ENCODE peak calls at places on chromosomes 5 and 9, in seven cellular contexts. M is upper lobe of right lung, I is uterus, V is retinal pigment epithelial cell, O is astrocyte of the cerebellum, B is fibroblast of lung, T is DND-41. L is an unnamed sample.
A peak's percentile ranks its signal among the peaks of the same experiment; 100 is the strongest.

GRCh38 chr5:98296426-98296825 is 477.0 kb upstream of the RGMB start:
- DNase-seq in B (peak; percentile 65), I (no peak), V (no peak), O (no peak), T (no peak), M (no peak), L (no peak)

GRCh38 chr9:7976167-7976755 is 176.7 kb upstream of the DMAC1 start:
- DNase-seq in T (peak; percentile 85), I (no peak), V (no peak), B (no peak), O (peak; percentile 5), M (no peak), L (no peak)

GRCh38 chr9:18437315-18438200 is 36.4 kb upstream of the ADAMTSL1 start:
- DNase-seq in O (no peak), M (no peak), B (peak; percentile 47), T (no peak), V (peak; percentile 94), I (peak; percentile 25), L (no peak)

GRCh38 chr9:5879419-5880181 is 11.1 kb upstream of the MLANA start:
- DNase-seq in T (no peak), I (peak; percentile 19), V (peak; percentile 69), M (no peak), O (peak; percentile 15), B (peak; percentile 24), L (peak; percentile 63)

GRCh38 chr5:171137768-171138540 is 171.1 kb upstream of the TLX3 start:
- DNase-seq in O (no peak), V (no peak), T (no peak), B (peak; percentile 76), M (no peak), I (no peak), L (no peak)

GRCh38 chr5:159826351-159827222 is 89.7 kb upstream of the ADRA1B start:
- DNase-seq in M (peak; percentile 72), I (no peak), O (peak; percentile 80), V (peak; percentile 62), B (peak; percentile 52), T (no peak), L (peak; percentile 37)

GRCh38 chr5:80804332-80804731 is 149.5 kb upstream of the DHFR start:
- DNase-seq in B (no peak), V (no peak), I (no peak), T (no peak), O (no peak), M (no peak), L (no peak)

GRCh38 chr5:128413356-128413755 is 124.7 kb downstream of the FBN2 start:
- DNase-seq in O (peak; percentile 46), B (peak; percentile 35), I (no peak), T (no peak), V (no peak), M (no peak), L (no peak)

GRCh38 chr5:34474573-34475021 is 181.5 kb upstream of the RAI14 start:
- DNase-seq in O (peak; percentile 49), V (no peak), B (peak; percentile 79), M (no peak), T (peak; percentile 23), I (no peak), L (no peak)

GRCh38 chr5:111774525-111774924 is 17.5 kb upstream of the NREP start:
- DNase-seq in B (peak; percentile 61), V (peak; percentile 88), T (peak; percentile 92), I (no peak), O (peak; percentile 78), M (peak; percentile 71), L (peak; percentile 43)

GRCh38 chr5:16051246-16051645 is 128.3 kb downstream of the MARCHF11 start:
- DNase-seq in O (no peak), V (peak; percentile 25), T (no peak), B (no peak), M (no peak), I (no peak), L (no peak)

GRCh38 chr9:124392855-124393460 is 22.3 kb downstream of the PSMB7 start:
- DNase-seq in B (peak; percentile 81), O (peak; percentile 62), I (no peak), T (no peak), V (peak; percentile 46), M (no peak), L (peak; percentile 63)

GRCh38 chr9:19149230-19149629 is 21.9 kb upstream of the PLIN2 start:
- DNase-seq in T (no peak), O (no peak), M (no peak), I (no peak), B (no peak), V (no peak), L (no peak)

GRCh38 chr5:35335752-35336151 is 105.5 kb upstream of the PRLR start:
- DNase-seq in M (no peak), O (no peak), I (no peak), V (no peak), T (no peak), B (no peak), L (no peak)

GRCh38 chr9:37035472-37036236 is 1.6 kb upstream of the PAX5 start:
- DNase-seq in I (no peak), M (no peak), B (peak; percentile 42), O (no peak), V (no peak), T (no peak), L (no peak)

GRCh38 chr9:31137151-31137849 is 1247.1 kb upstream of the ACO1 start:
- DNase-seq in I (no peak), T (no peak), V (peak; percentile 91), M (no peak), O (peak; percentile 97), B (peak; percentile 90), L (no peak)

GRCh38 chr5:93809430-93809829 is 68.0 kb upstream of the POU5F2 start:
- DNase-seq in I (no peak), T (no peak), O (no peak), B (no peak), M (no peak), V (no peak), L (no peak)

GRCh38 chr9:98807811-98808195 is 333 bp downstream of the GALNT12 start:
- DNase-seq in B (no peak), I (no peak), O (no peak), T (no peak), V (no peak), M (peak; percentile 72), L (no peak)

DNA sequence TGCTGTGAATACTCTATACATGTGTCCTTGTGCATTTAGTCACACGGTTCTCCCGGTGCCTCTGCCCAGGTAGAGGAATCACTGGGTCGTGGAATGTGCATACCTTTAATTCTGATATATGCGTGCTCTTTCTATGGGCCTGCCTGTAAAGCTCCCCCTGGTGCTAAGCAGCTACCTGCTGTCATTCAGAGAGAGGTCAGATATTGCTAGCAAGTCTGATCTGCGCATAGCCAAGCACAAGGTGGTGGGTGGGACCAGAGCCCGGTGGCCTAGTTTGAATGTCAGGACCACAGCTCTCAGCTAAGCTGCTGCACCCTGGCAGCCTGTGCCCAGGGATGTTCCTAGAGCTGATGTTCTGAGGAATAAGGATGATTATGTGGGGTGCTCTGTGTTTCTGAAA is 33.4 kb downstream of the TJP2 start:
- DNase-seq in T (no peak), V (no peak), B (no peak), O (no peak), M (no peak), I (no peak), L (no peak)
- TF ChIP-seq CTCF in T (no peak), V (peak; percentile 40), B (no peak), O (no peak), M (no peak), I (no peak), L (no peak)

DNA sequence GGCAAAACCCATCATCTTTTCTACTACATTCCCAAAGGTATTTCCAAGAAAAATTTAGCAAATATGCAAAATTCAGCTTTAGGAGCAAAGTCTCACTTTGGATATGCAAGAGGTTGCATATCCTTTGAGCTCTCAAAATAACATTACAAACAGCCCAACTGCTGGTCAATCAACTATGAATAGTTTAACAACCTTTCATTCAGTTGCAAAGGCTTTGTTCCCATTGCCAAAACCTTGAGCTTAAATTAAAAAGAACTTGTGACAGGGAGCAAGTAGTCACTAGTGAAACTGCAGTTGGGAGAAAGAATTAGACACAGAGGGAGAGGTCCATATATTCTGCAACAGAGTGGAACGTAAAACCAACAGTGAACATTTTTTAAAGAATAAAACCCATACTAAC is 8.8 kb downstream of the ZNF608 start:
- DNase-seq in B (no peak), O (no peak), M (no peak), V (no peak), I (no peak), T (no peak), L (no peak)
- H3K4me3 ChIP-seq in B (no peak overlapping the region), O (no peak overlapping the region), M (no peak overlapping the region), V (no peak overlapping the region), I (no peak overlapping the region), T (no peak overlapping the region), L (no peak overlapping the region)

DNA sequence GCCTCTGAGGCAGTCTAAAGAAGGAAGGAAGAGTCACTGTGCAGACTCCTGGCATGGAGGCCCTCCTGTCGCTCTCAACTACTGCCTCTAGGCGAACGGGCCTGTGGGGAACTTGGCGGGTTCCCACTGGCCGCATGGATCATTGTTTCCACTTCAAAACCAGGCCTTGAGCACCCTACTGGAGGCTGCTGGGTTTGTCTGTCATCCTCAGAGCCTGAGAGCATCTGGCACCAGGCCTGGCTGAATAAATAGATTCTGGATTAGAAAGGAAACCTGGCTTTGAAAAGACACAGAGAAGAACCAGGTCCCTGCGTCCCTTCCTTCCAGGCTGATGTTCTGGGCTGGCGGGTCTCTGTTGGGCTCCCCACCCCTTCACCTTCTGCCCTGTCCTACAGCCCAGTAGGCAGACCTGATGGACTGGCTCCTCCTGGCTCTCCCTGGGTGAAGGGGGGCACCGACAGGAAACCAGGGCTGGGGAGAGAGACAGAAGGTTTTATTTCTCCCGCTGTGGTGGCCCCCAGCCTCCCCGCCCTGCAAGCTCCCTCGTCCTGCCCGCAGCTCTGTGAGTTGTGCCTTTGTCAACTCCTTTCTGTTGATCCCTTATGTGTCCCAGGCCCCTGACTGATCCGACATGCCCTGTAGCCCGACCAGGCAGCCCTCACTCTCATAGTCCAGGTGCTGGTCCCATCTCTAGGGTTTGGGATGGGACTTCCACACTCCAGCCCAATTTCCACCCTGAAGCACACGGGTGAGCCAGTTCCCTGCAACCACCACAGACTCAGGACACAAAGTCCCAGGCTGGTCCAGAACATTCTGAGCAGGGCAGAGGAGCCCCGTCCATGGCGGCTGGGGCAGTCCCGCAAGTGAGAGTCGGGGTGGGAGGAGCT is 50.1 kb downstream of the ADAMTS2 start:
- DNase-seq in V (no peak), O (no peak), B (no peak), T (no peak), I (peak; percentile 54), M (peak; percentile 51), L (no peak)
- TF ChIP-seq CTCF in V (no peak), O (no peak), B (no peak), T (no peak), I (no peak), M (no peak), L (no peak)

DNA sequence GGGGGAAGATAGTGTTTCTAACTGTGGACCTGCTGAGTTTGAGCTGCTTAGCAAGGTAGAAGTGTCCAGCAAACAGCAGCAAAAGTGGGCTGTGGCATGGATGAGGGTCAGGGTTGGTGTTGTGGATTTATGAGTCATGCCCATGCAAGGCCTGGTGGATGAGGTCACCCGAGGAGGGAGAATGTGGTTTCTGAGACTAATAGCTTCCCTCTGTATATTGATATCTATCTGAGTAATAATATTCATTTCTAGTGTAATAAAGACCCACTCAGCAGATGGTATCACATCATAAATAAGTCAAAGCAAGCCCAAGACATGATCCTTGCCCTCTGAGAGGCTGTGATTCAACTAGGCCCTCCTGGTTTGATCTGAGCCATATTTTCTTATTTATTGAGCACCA is 597.8 kb upstream of the CLINT1 start:
- DNase-seq in I (no peak), O (peak; percentile 82), B (peak; percentile 97), T (no peak), M (no peak), V (peak; percentile 72), L (peak; percentile 93)
- H3K4me3 ChIP-seq in I (no peak overlapping the region), O (no peak overlapping the region), B (no peak overlapping the region), T (no peak overlapping the region), M (no peak overlapping the region), V (no peak overlapping the region), L (no peak overlapping the region)

GRCh38 chr9:133715866-133716563 is 22.1 kb downstream of the SARDH start:
- DNase-seq in B (peak; percentile 31), O (no peak), T (peak; percentile 45), I (peak; percentile 42), V (no peak), M (peak; percentile 64), L (no peak)
- TF ChIP-seq CTCF in B (peak; percentile 32), O (peak; percentile 59), T (peak; percentile 56), I (peak; percentile 25), V (peak; percentile 53), M (peak; percentile 34), L (peak; percentile 55)

L was measured in HFF-Myc.